ENCODE peak calls at places on chromosomes 3 and 15, in nine cellular contexts. U, V, K, H, Q, Y, J, G and D are unnamed samples.

GRCh38 chr3:186598108-186598784 is 14.6 kb upstream of the AHSG start:
- DNase-seq in U (no peak), V (no peak), K (no peak), H (peak; percentile 76), Q (no peak), Y (no peak), J (peak; percentile 82), G (peak; percentile 89), D (peak; percentile 17)

GRCh38 chr15:61907753-61908086 is 152.5 kb downstream of the VPS13C start:
- DNase-seq in U (no peak), V (no peak), K (no peak), H (no peak), Q (no peak), Y (no peak), J (no peak), G (no peak), D (no peak)

GRCh38 chr15:72141171-72142084 is 23.2 kb downstream of the SENP8 start:
- DNase-seq in U (no peak), V (no peak), K (no peak), H (no peak), Q (no peak), Y (no peak), J (peak; percentile 4), G (peak; percentile 36), D (no peak)

GRCh38 chr3:187983484-187984124 is 170.4 kb upstream of the LPP start:
- DNase-seq in U (no peak), V (no peak), K (no peak), H (peak; percentile 33), Q (no peak), Y (no peak), J (no peak), G (no peak), D (no peak)

GRCh38 chr15:52071570-52071969 is 41.0 kb downstream of the BCL2L10 start:
- DNase-seq in U (no peak), V (no peak), K (no peak), H (no peak), Q (no peak), Y (no peak), J (no peak), G (no peak), D (no peak)

GRCh38 chr15:96553931-96554330 is 223.4 kb downstream of the NR2F2 start:
- DNase-seq in U (no peak), V (no peak), K (no peak), H (no peak), Q (no peak), Y (no peak), J (no peak), G (peak; percentile 56), D (peak; percentile 61)

GRCh38 chr3:37319784-37320183 is 145.4 kb upstream of the LRRFIP2 start:
- DNase-seq in U (no peak), V (no peak), K (no peak), H (no peak), Q (no peak), Y (no peak), J (no peak), G (no peak), D (no peak)

GRCh38 chr15:29773816-29774215 is 48.5 kb downstream of the TJP1 start:
- DNase-seq in U (peak; percentile 13), V (no peak), K (no peak), H (no peak), Q (no peak), Y (no peak), J (no peak), G (peak; percentile 14), D (peak; percentile 62)

GRCh38 chr3:141881702-141882101 is 5.3 kb downstream of the ATP1B3 start:
- DNase-seq in U (no peak), V (no peak), K (no peak), H (no peak), Q (no peak), Y (no peak), J (no peak), G (no peak), D (no peak)

GRCh38 chr3:187361835-187362234 is 6.3 kb upstream of the RTP4 start:
- DNase-seq in U (no peak), V (no peak), K (no peak), H (no peak), Q (no peak), Y (no peak), J (no peak), G (no peak), D (no peak)

GRCh38 chr3:104819333-104819732 is 547.4 kb upstream of the ALCAM start:
- DNase-seq in U (no peak), V (no peak), K (no peak), H (no peak), Q (no peak), Y (no peak), J (no peak), G (no peak), D (no peak)

GRCh38 chr3:96172917-96173316 is 641.5 kb upstream of the EPHA6 start:
- DNase-seq in U (no peak), V (no peak), K (no peak), H (no peak), Q (no peak), Y (no peak), J (no peak), G (no peak), D (no peak)

GRCh38 chr3:127722104-127722784 is 49.5 kb downstream of the ABTB1 start:
- DNase-seq in U (no peak), V (no peak), K (no peak), H (no peak), Q (no peak), Y (no peak), J (no peak), G (no peak), D (no peak)

GRCh38 chr3:172648736-172649135 is 62.1 kb downstream of the NCEH1 start:
- DNase-seq in U (peak; percentile 87), V (no peak), K (no peak), H (no peak), Q (no peak), Y (no peak), J (peak; percentile 80), G (no peak), D (no peak)

GRCh38 chr15:35506272-35506870 is 39.6 kb downstream of the DPH6 start:
- DNase-seq in U (no peak), V (no peak), K (no peak), H (no peak), Q (no peak), Y (no peak), J (no peak), G (no peak), D (no peak)

GRCh38 chr3:14371573-14372474 is 30.6 kb upstream of the SLC6A6 start:
- DNase-seq in U (peak; percentile 64), V (no peak), K (no peak), H (peak; percentile 85), Q (peak; percentile 50), Y (peak; percentile 86), J (peak; percentile 38), G (peak; percentile 93), D (peak; percentile 77)

GRCh38 chr15:58115692-58116091 is 22.5 kb upstream of the AQP9 start:
- DNase-seq in U (no peak), V (no peak), K (no peak), H (no peak), Q (peak; percentile 17), Y (no peak), J (peak; percentile 41), G (peak; percentile 17), D (peak; percentile 17)

GRCh38 chr3:189276481-189277190 is 104.9 kb downstream of the TPRG1 start:
- DNase-seq in U (peak; percentile 58), V (no peak), K (no peak), H (peak; percentile 21), Q (no peak), Y (no peak), J (peak; percentile 94), G (peak; percentile 88), D (peak; percentile 82)

GRCh38 chr3:12155833-12156232 is 2.9 kb downstream of the TIMP4 start:
- DNase-seq in U (peak; percentile 76), V (no peak), K (no peak), H (peak; percentile 35), Q (no peak), Y (peak; percentile 35), J (peak; percentile 84), G (peak; percentile 91), D (peak; percentile 82)

GRCh38 chr3:197835509-197835908 is 44.5 kb downstream of the LRCH3 start:
- DNase-seq in U (no peak), V (no peak), K (no peak), H (no peak), Q (no peak), Y (no peak), J (no peak), G (no peak), D (no peak)